ENCODE peak calls at places on chromosome 20, in nine cellular contexts. S is astrocyte of the cerebellum; O is BE2C; I is MM.1S; J is stimulated activated CD4-positive, alpha-beta T cell treated with anti-CD3 and anti-CD28 coated beads, TNF-alpha, amount 100 ng/mL, for 48 hours; Z is fibroblast of mammary gland; L is type B pancreatic cell; E is NCI-H2171; C is osteocyte. K is an unnamed sample.

GRCh38 chr20:23200914-23201313 is 114.8 kb upstream of the CD93 start:
- DNase-seq in S (no peak), O (no peak), I (no peak), J (no peak), Z (peak), L (no peak), E (no peak), C (no peak), K (no peak)

GRCh38 chr20:54477134-54477533 is 1.7 kb downstream of the DOK5 start:
- DNase-seq in S (peak), O (no peak), I (no peak), J (no peak), Z (no peak), L (no peak), E (no peak), C (no peak), K (no peak)

GRCh38 chr20:2108987-2109386 is 7.4 kb downstream of the STK35 start:
- DNase-seq in S (no peak), O (no peak), I (no peak), J (no peak), Z (peak), L (no peak), E (no peak), C (no peak), K (no peak)

GRCh38 chr20:37797669-37798175 is 103.9 kb downstream of the CTNNBL1 start:
- DNase-seq in S (peak), O (no peak), I (no peak), J (no peak), Z (no peak), L (no peak), E (no peak), C (no peak), K (no peak)

GRCh38 chr20:16191496-16191895 is 381.8 kb downstream of the KIF16B start:
- DNase-seq in S (no peak), O (no peak), I (no peak), J (no peak), Z (no peak), L (no peak), E (no peak), C (no peak), K (no peak)

GRCh38 chr20:59443558-59443957 is 143.1 kb downstream of the EDN3 start:
- DNase-seq in S (no peak), O (no peak), I (no peak), J (no peak), Z (no peak), L (no peak), E (no peak), C (no peak), K (no peak)

GRCh38 chr20:36847009-36847709 is 28.8 kb upstream of the TLDC2 start:
- DNase-seq in S (peak), O (no peak), I (no peak), J (no peak), Z (peak), L (no peak), E (no peak), C (no peak), K (no peak)

GRCh38 chr20:42472198-42472597 is 717.5 kb downstream of the PTPRT start:
- DNase-seq in S (no peak), O (no peak), I (no peak), J (no peak), Z (no peak), L (no peak), E (no peak), C (no peak), K (no peak)

GRCh38 chr20:45218636-45219035 is 2.5 kb upstream of the SEMG2 start:
- DNase-seq in S (no peak), O (no peak), I (no peak), J (no peak), Z (no peak), L (no peak), E (no peak), C (no peak), K (no peak)

GRCh38 chr20:10228330-10228729 is 9.7 kb downstream of the SNAP25 start:
- DNase-seq in S (no peak), O (no peak), I (no peak), J (no peak), Z (no peak), L (no peak), E (no peak), C (no peak), K (no peak)

GRCh38 chr20:37516697-37517370 is 4.2 kb upstream of the NNAT start:
- DNase-seq in S (peak), O (no peak), I (no peak), J (no peak), Z (peak), L (no peak), E (peak), C (no peak), K (no peak)

GRCh38 chr20:59781236-59781635 is 152.2 kb downstream of the SYCP2 start:
- DNase-seq in S (no peak), O (no peak), I (no peak), J (no peak), Z (no peak), L (peak), E (no peak), C (peak), K (no peak)

K was measured in SIG-M5.